ENCODE peak calls at places on chromosome 6, in nine cellular contexts. O is ovary, F is stomach, X is A549, K is SK-N-SH, W is suprapubic skin, C is H1, G is HepG2, A is tibial nerve. Q is an unnamed sample.

GRCh38 chr6:132401120-132401940 is at the start of gene MOXD1:
- DNase-seq in O (peak; percentile 47), F (peak; percentile 60), X (peak; percentile 8), K (peak; percentile 65), W (peak; percentile 65), C (peak; percentile 83), G (no peak), A (no peak), Q (peak; percentile 77)

GRCh38 chr6:131007286-131007685 is 55.8 kb downstream of the EPB41L2 start:
- DNase-seq in O (no peak), F (no peak), X (no peak), K (no peak), W (no peak), C (no peak), G (no peak), A (no peak), Q (no peak)

GRCh38 chr6:151239603-151240035 is at the start of gene AKAP12:
- DNase-seq in O (peak; percentile 77), F (no peak), X (peak; percentile 28), K (no peak), W (peak; percentile 73), C (peak; percentile 78), G (no peak), A (peak; percentile 24), Q (peak; percentile 89)

GRCh38 chr6:97399208-97399607 is 116.2 kb upstream of the MMS22L start:
- DNase-seq in O (no peak), F (no peak), X (no peak), K (no peak), W (no peak), C (no peak), G (no peak), A (no peak), Q (no peak)

GRCh38 chr6:111952821-111953535 is 79.7 kb upstream of the FYN start:
- DNase-seq in O (no peak), F (no peak), X (peak; percentile 8), K (no peak), W (peak; percentile 71), C (no peak), G (no peak), A (no peak), Q (no peak)

GRCh38 chr6:380234-381218 is 11.0 kb upstream of the IRF4 start:
- DNase-seq in O (peak; percentile 21), F (no peak), X (no peak), K (no peak), W (peak; percentile 55), C (no peak), G (no peak), A (no peak), Q (no peak)

GRCh38 chr6:169589293-169589692 is 112.5 kb downstream of the WDR27 start:
- DNase-seq in O (no peak), F (no peak), X (no peak), K (no peak), W (no peak), C (no peak), G (no peak), A (no peak), Q (no peak)

GRCh38 chr6:23097569-23097968 is 528.2 kb downstream of the HDGFL1 start:
- DNase-seq in O (no peak), F (no peak), X (no peak), K (no peak), W (no peak), C (no peak), G (no peak), A (no peak), Q (no peak)

GRCh38 chr6:422423-423061 is 31.0 kb downstream of the IRF4 start:
- DNase-seq in O (no peak), F (no peak), X (peak; percentile 92), K (no peak), W (no peak), C (no peak), G (peak; percentile 96), A (no peak), Q (no peak)

GRCh38 chr6:31567531-31568370 is 4.3 kb upstream of the LTA start:
- DNase-seq in O (no peak), F (no peak), X (no peak), K (no peak), W (no peak), C (no peak), G (no peak), A (no peak), Q (no peak)

GRCh38 chr6:50829898-50830439 is 11.3 kb downstream of the TFAP2B start:
- DNase-seq in O (no peak), F (no peak), X (no peak), K (no peak), W (no peak), C (no peak), G (no peak), A (no peak), Q (no peak)

GRCh38 chr6:71367763-71368162 is 79.2 kb downstream of the OGFRL1 start:
- DNase-seq in O (no peak), F (no peak), X (no peak), K (no peak), W (no peak), C (no peak), G (no peak), A (no peak), Q (no peak)

GRCh38 chr6:148964467-148964866 is 217.6 kb downstream of the UST start:
- DNase-seq in O (no peak), F (no peak), X (no peak), K (no peak), W (no peak), C (no peak), G (no peak), A (no peak), Q (no peak)

GRCh38 chr6:89371849-89372505 is 19.5 kb upstream of the UBE2J1 start:
- DNase-seq in O (peak; percentile 69), F (peak; percentile 80), X (peak; percentile 49), K (peak; percentile 74), W (peak; percentile 78), C (peak; percentile 92), G (peak; percentile 47), A (peak; percentile 37), Q (peak; percentile 77)

GRCh38 chr6:109322825-109323580 is 59.3 kb downstream of the CD164 start:
- DNase-seq in O (no peak), F (no peak), X (no peak), K (no peak), W (no peak), C (no peak), G (no peak), A (no peak), Q (peak; percentile 72)

GRCh38 chr6:47700596-47700995 is 2.2 kb downstream of the ADGRF4 start:
- DNase-seq in O (no peak), F (no peak), X (no peak), K (no peak), W (no peak), C (no peak), G (no peak), A (no peak), Q (no peak)

GRCh38 chr6:45780523-45780922 is 235.1 kb downstream of the CLIC5 start:
- DNase-seq in O (no peak), F (no peak), X (no peak), K (no peak), W (no peak), C (no peak), G (no peak), A (no peak), Q (no peak)

GRCh38 chr6:169702640-169703246 is 817 bp downstream of the C6orf120 start:
- DNase-seq in O (no peak), F (peak; percentile 34), X (no peak), K (peak; percentile 68), W (peak; percentile 73), C (no peak), G (peak; percentile 36), A (no peak), Q (no peak)

GRCh38 chr6:30207619-30208295 is 5.4 kb downstream of the TRIM26 start:
- DNase-seq in O (no peak), F (no peak), X (no peak), K (no peak), W (no peak), C (no peak), G (no peak), A (no peak), Q (no peak)

GRCh38 chr6:43766964-43767461 is 3.0 kb upstream of the VEGFA start:
- DNase-seq in O (no peak), F (peak; percentile 56), X (no peak), K (no peak), W (no peak), C (no peak), G (peak; percentile 58), A (no peak), Q (peak; percentile 44)

GRCh38 chr6:43769526-43770416 is at the start of gene VEGFA:
- DNase-seq in O (peak; percentile 93), F (peak; percentile 92), X (peak; percentile 85), K (peak; percentile 98), W (peak; percentile 94), C (peak; percentile 97), G (peak; percentile 83), A (peak; percentile 89), Q (peak; percentile 94)

GRCh38 chr6:43768983-43769525 is 957 bp upstream of the VEGFA start:
- DNase-seq in O (peak; percentile 91), F (no peak), X (no peak), K (peak; percentile 73), W (no peak), C (no peak), G (no peak), A (peak; percentile 42), Q (peak; percentile 80)

GRCh38 chr6:43767553-43768505 is 2.2 kb upstream of the VEGFA start:
- DNase-seq in O (no peak), F (peak; percentile 67), X (no peak), K (no peak), W (no peak), C (no peak), G (no peak), A (no peak), Q (peak; percentile 55)

GRCh38 chr6:43768506-43768860 is 1.5 kb upstream of the VEGFA start:
- DNase-seq in O (no peak), F (no peak), X (no peak), K (no peak), W (no peak), C (no peak), G (no peak), A (no peak), Q (peak; percentile 52)
- TF ChIP-seq EP300 in O (no peak), F (no peak), X (no peak), K (no peak), W (no peak), C (no peak), G (no peak), A (no peak), Q (no peak)

GRCh38 chr6:54654376-54654775 is 192.2 kb upstream of the FAM83B start:
- DNase-seq in O (no peak), F (no peak), X (no peak), K (no peak), W (no peak), C (no peak), G (no peak), A (no peak), Q (no peak)
- H3K27ac ChIP-seq in O (no peak overlapping the region), F (no peak overlapping the region), X (no peak overlapping the region), K (no peak overlapping the region), W (no peak overlapping the region), C (no peak overlapping the region), G (no peak overlapping the region), A (no peak overlapping the region), Q (no peak overlapping the region)

GRCh38 chr6:142868917-142869316 is 76.1 kb downstream of the HIVEP2 start:
- DNase-seq in O (no peak), F (no peak), X (no peak), K (no peak), W (no peak), C (no peak), G (peak; percentile 92), A (no peak), Q (no peak)
- TF ChIP-seq EP300 in O (no peak), F (no peak), X (no peak), K (no peak), W (no peak), C (no peak), G (peak; percentile 83), A (no peak), Q (no peak)

GRCh38 chr6:66965227-66965626 is 1258.2 kb upstream of the EYS start:
- DNase-seq in O (no peak), F (no peak), X (no peak), K (no peak), W (no peak), C (no peak), G (no peak), A (no peak), Q (no peak)
- H3K27ac ChIP-seq in O (no peak overlapping the region), F (no peak overlapping the region), X (no peak overlapping the region), K (no peak overlapping the region), W (no peak overlapping the region), C (no peak overlapping the region), G (no peak overlapping the region), A (no peak overlapping the region), Q (no peak overlapping the region)